ENCODE peak calls at places on chromosomes 12 and 14, in ten cellular contexts. P is A549; D is left lung; K is IMR-90; A is fibroblast of pulmonary artery; S is NT2/D1; T is upper lobe of right lung; B is CD8-positive, alpha-beta T cell; Y is cardiac muscle cell; F is psoas muscle. C is an unnamed sample.

GRCh38 chr12:105995986-105996385 is 142.8 kb downstream of the NUAK1 start:
- DNase-seq in A (no peak), P (no peak), T (no peak), Y (no peak), D (no peak), F (no peak), K (peak), S (no peak), B (no peak), C (no peak)

GRCh38 chr12:28827841-28828240 is 321.2 kb upstream of the FAR2 start:
- DNase-seq in T (no peak), K (no peak), S (no peak), F (no peak), A (no peak), Y (peak), B (no peak), D (no peak), P (no peak), C (no peak)

GRCh38 chr12:47686645-47687240 is 19.1 kb downstream of the RPAP3 start:
- DNase-seq in A (peak), T (no peak), K (peak), Y (peak), F (no peak), P (peak), S (no peak), B (no peak), D (no peak), C (no peak)

GRCh38 chr12:43776498-43776897 is 17.7 kb downstream of the IRAK4 start:
- DNase-seq in Y (peak), P (peak), B (no peak), K (peak), S (peak), F (no peak), A (peak), D (no peak), T (no peak), C (no peak)

GRCh38 chr12:674272-674781 is 11.1 kb upstream of the NINJ2 start:
- DNase-seq in S (no peak), A (no peak), P (no peak), B (peak), D (no peak), K (peak), Y (no peak), T (no peak), F (no peak), C (no peak)

GRCh38 chr12:62128186-62128965 is 131.8 kb upstream of the USP15 start:
- DNase-seq in B (no peak), Y (peak), D (no peak), T (no peak), K (no peak), S (no peak), F (no peak), P (no peak), A (no peak), C (no peak)

GRCh38 chr12:95701722-95702418 is 88.7 kb downstream of the NTN4 start:
- DNase-seq in S (no peak), F (no peak), K (no peak), Y (no peak), P (no peak), D (no peak), B (no peak), T (no peak), A (no peak), C (no peak)

GRCh38 chr12:125203145-125203765 is 138.0 kb downstream of the AACS start:
- DNase-seq in S (no peak), F (no peak), K (no peak), P (peak), B (no peak), T (no peak), Y (no peak), A (peak), D (no peak), C (no peak)

GRCh38 chr14:23286020-23286903 is at the start of gene HOMEZ:
- DNase-seq in A (peak), S (peak), P (peak), T (peak), K (peak), F (peak), D (peak), B (peak), Y (peak), C (peak)

GRCh38 chr14:100239200-100239839 is 376 bp downstream of the YY1 start:
- DNase-seq in T (peak), B (peak), K (no peak), P (no peak), A (no peak), F (peak), S (no peak), Y (no peak), D (peak), C (peak)

GRCh38 chr14:67533754-67534085 is 630 bp downstream of the PLEKHH1 start:
- DNase-seq in A (no peak), T (no peak), P (no peak), Y (no peak), D (no peak), F (no peak), S (no peak), B (no peak), K (no peak), C (no peak)

GRCh38 chr12:28507055-28507454 is 316.8 kb downstream of the CCDC91 start:
- DNase-seq in D (no peak), A (peak), B (no peak), K (peak), T (no peak), Y (peak), F (no peak), S (no peak), P (no peak), C (no peak)

GRCh38 chr12:53600490-53601295 is 25.5 kb downstream of the ATF7 start:
- DNase-seq in K (no peak), T (no peak), A (no peak), S (no peak), D (no peak), F (no peak), B (no peak), Y (no peak), P (no peak), C (no peak)

GRCh38 chr12:103851127-103851526 is 10.1 kb upstream of the NT5DC3 start:
- DNase-seq in K (peak), F (no peak), T (no peak), P (no peak), B (no peak), A (peak), D (no peak), S (no peak), Y (peak), C (no peak)

GRCh38 chr12:47899466-47899865 is 5.3 kb downstream of the VDR start:
- DNase-seq in S (no peak), P (no peak), A (no peak), B (no peak), T (no peak), D (no peak), K (no peak), Y (no peak), F (no peak), C (no peak)

GRCh38 chr14:92897922-92898599 is 24.9 kb upstream of the CHGA start:
- DNase-seq in T (no peak), F (no peak), K (no peak), B (no peak), A (no peak), Y (peak), D (no peak), S (no peak), P (no peak), C (no peak)

GRCh38 chr12:62834971-62835547 is 99.9 kb downstream of the PPM1H start:
- DNase-seq in K (peak), F (no peak), B (no peak), A (peak), Y (peak), S (no peak), P (no peak), T (no peak), D (no peak), C (no peak)

GRCh38 chr14:102908766-102909455 is 13.6 kb upstream of the AMN start:
- DNase-seq in A (no peak), P (no peak), K (no peak), T (peak), F (no peak), B (no peak), Y (no peak), S (no peak), D (peak), C (peak)

GRCh38 chr14:102909462-102909861 is 13.0 kb upstream of the AMN start:
- DNase-seq in D (peak), B (no peak), P (no peak), F (no peak), S (no peak), Y (no peak), K (no peak), T (peak), A (no peak), C (no peak)

GRCh38 chr14:102909911-102910310 is 12.6 kb upstream of the AMN start:
- DNase-seq in S (no peak), Y (no peak), P (no peak), B (no peak), T (no peak), A (no peak), F (no peak), K (no peak), D (peak), C (peak)

GRCh38 chr14:102911541-102911951 is 10.9 kb upstream of the AMN start:
- DNase-seq in F (no peak), D (peak), B (no peak), Y (no peak), P (no peak), S (no peak), T (peak), A (no peak), K (no peak), C (peak)

DNA sequence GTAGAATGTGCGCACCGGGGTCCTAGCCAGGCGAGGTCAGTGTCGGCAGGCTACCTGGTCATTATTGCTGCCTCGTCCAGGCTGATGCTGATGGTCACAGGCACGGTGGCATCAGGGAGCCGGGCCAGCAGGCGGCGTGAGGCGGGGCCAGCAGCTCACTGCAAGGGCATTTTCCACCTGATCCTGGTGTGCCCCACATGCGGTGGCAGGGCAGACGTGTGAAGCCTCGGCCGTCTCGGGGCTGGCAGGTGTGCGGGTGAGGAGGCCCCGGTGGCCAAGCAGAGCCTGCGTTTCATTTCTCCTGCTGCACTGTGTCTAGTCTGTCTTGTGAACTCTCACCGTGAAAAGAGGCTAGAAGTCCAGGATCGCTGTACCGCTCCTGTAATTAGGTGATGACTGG is 12.0 kb upstream of the AMN start:
- DNase-seq in S (no peak), P (no peak), A (no peak), B (no peak), T (peak), D (peak), F (no peak), K (no peak), Y (no peak), C (peak)
- H3K4me3 ChIP-seq in S (no peak), P (no peak), A (no peak), B (no peak), T (no peak), D (no peak), F (no peak), K (no peak), Y (no peak), C (no peak)

GRCh38 chr12:52149651-52150241 is 42.1 kb downstream of the KRT80 start:
- DNase-seq in B (no peak), D (peak), K (no peak), T (no peak), A (no peak), F (no peak), Y (no peak), S (no peak), P (no peak), C (no peak)
- H3K4me3 ChIP-seq in B (no peak), D (no peak), K (no peak), T (no peak), A (no peak), F (no peak), Y (no peak), S (no peak), P (no peak), C (no peak)

GRCh38 chr12:79932393-79932792 is 2.5 kb downstream of the PPP1R12A start:
- DNase-seq in K (no peak), S (no peak), T (no peak), Y (no peak), P (no peak), D (no peak), A (no peak), F (no peak), B (no peak), C (no peak)
- H3K4me3 ChIP-seq in K (peak), S (peak), T (peak), Y (peak), P (peak), D (peak), A (peak), F (peak), B (no peak), C (peak)

DNA sequence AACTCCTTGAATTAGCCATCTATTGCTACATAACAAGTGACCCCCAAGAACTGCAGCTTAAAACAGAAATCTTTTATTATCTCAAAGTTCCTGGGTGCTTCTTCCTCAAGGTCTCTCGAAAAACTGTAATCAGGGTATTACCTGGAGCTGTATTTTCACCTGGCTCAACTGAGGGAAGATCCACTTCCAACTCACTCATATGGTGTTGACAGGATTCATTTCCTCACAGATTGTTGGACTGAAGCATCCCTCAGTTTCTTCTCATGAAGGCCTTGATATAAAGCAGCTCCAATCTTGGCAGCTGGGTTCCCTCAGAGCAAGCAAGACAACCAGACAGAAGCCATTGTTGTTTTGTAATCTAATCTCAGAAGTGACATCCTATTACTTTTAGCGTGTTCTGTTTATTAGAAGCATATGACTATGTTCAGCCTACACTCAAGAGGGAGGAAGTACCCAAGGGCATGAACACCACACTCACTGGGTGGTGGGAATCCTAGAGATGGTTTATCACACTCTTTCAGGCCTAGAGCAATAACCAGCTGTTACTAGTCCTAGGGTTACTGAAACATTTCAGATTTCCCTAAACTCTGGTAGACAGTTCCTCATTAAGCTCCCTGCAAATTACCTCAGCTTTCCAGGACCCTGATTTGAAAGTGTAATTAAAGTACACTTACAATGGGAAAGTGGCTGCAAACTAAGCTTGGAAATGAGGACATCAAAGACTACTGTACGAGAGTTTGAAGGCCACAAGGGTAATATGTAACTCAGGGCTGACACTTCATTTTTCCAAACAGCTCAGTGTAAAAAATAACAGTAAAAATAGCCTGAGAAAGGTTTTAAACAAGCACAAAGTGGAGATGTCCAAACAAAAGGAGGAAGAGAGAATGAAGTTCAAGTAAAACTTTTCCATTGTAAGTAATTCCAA is 222.1 kb downstream of the SEC23A start:
- DNase-seq in S (no peak), P (no peak), A (peak), T (no peak), F (no peak), K (no peak), D (no peak), B (no peak), Y (peak), C (no peak)
- H3K4me3 ChIP-seq in S (no peak), P (no peak), A (no peak), T (no peak), F (no peak), K (no peak), D (no peak), B (no peak), Y (no peak), C (no peak)

GRCh38 chr12:6765634-6766581 is at the start of gene PTMS:
- DNase-seq in F (peak), D (peak), K (peak), T (peak), B (no peak), S (peak), Y (peak), A (peak), P (peak), C (peak)
- H3K4me3 ChIP-seq in F (peak), D (peak), K (peak), T (peak), B (peak), S (peak), Y (peak), A (peak), P (peak), C (peak)

GRCh38 chr14:36647827-36648753 is 13.6 kb upstream of the PAX9 start:
- DNase-seq in P (peak), A (peak), B (no peak), T (peak), S (no peak), K (peak), D (no peak), F (no peak), Y (peak), C (no peak)

GRCh38 chr14:36652542-36653201 is 9.0 kb upstream of the PAX9 start:
- DNase-seq in B (no peak), K (no peak), A (no peak), D (no peak), Y (no peak), S (no peak), F (no peak), P (no peak), T (no peak), C (no peak)

GRCh38 chr14:36647417-36647826 is 14.2 kb upstream of the PAX9 start:
- DNase-seq in K (no peak), A (no peak), S (no peak), F (no peak), T (no peak), P (no peak), Y (no peak), D (peak), B (no peak), C (peak)

GRCh38 chr14:36649872-36650650 is 11.6 kb upstream of the PAX9 start:
- DNase-seq in A (no peak), K (no peak), P (no peak), T (no peak), Y (no peak), D (no peak), F (no peak), S (no peak), B (no peak), C (no peak)

DNA sequence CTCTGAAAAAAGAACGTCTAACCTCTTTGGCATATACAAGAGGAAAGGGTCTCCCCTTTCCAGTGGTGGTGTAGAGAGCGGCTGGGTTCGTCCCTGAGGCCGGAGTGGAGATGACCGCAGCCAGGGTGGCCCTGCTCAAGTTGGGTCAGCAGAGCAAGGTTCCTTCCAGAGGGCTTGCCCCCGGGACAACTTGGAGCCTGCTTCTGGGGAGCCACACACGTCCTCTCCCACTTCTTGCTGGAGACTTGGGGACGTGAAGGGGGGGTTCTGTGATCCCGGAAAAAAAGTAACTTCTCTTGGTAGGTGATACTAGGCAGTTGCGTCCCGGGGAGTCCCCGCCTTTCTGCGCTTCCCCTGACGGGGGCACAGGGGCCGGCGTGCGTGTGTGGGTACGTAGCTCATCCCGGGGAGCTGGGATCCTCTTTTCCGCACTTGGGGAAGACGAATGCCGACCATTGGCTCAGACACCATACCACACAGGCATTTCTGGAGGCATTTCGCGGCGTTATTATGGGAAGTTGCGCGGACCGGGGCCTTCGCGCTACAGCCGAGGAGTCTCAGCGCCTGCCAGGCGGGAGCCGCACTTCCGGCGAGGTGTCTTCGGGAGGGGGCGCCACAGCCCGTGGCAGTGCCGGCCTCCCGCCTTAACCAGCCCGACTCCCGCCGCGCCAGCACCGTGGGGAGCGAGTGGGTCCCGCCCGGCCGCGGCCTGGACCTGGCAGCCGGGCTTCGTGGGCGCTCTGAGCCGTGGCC is 14.8 kb upstream of the PAX9 start:
- DNase-seq in F (no peak), T (no peak), P (no peak), A (no peak), B (no peak), K (no peak), D (peak), Y (no peak), S (no peak), C (no peak)
- H3K4me3 ChIP-seq in F (peak), T (peak), P (no peak), A (no peak), B (no peak), K (no peak), D (peak), Y (peak), S (peak), C (peak)

GRCh38 chr14:104221636-104222375 is 83.4 kb downstream of the KIF26A start:
- DNase-seq in S (no peak), T (peak), F (peak), Y (no peak), A (no peak), D (peak), B (no peak), P (no peak), K (no peak), C (peak)

GRCh38 chr14:104223810-104224515 is 85.6 kb downstream of the KIF26A start:
- DNase-seq in T (no peak), F (no peak), A (no peak), K (no peak), D (peak), B (no peak), S (no peak), Y (no peak), P (no peak), C (peak)

GRCh38 chr14:104224516-104225281 is 86.3 kb downstream of the KIF26A start:
- DNase-seq in F (peak), D (peak), B (peak), S (no peak), A (no peak), Y (no peak), P (peak), T (no peak), K (no peak), C (peak)

GRCh38 chr14:104222396-104223036 is 84.1 kb downstream of the KIF26A start:
- DNase-seq in S (no peak), D (peak), F (peak), B (no peak), T (peak), A (no peak), Y (no peak), K (no peak), P (no peak), C (no peak)

DNA sequence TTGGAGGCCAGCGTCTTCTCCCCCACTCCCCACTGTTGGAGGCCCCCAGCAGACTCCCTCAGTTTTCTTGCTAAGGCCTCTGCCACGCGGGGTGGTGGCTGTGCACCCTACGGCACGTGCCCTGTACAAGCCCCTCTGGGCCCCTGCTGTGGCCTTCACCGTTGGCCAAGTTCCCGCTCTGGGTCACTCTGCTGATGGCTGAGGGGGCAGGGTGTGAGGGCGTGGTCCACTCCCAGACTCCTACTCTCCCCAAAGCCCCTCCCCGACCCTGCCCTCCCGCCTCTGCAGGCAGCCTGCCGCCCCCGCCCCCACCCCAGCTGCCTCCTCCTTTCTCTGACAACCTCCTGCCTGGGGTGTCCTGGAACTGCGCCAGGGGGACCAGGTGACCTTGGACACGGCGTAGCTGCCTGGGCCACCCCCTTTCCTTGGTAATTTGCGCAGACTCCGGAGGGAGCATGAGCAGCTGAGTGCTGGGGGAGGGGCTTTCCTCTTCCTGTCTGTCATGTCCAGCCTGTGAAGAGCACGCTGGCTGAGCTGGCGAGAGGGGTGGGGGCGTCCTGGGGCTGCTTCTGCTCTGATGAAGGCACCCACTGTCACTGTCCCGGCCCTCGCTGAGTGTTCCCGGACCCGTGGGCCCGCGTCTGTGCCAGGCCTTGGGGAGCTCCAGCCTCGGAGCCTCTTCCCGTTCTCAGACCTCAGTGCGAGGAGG is 84.9 kb downstream of the KIF26A start:
- DNase-seq in P (no peak), K (no peak), T (no peak), B (no peak), A (no peak), Y (peak), S (no peak), D (peak), F (peak), C (no peak)
- H3K4me3 ChIP-seq in P (no peak), K (no peak), T (peak), B (no peak), A (no peak), Y (no peak), S (no peak), D (peak), F (peak), C (no peak)